ENCODE peak calls at places on chromosome 18, in five cellular contexts. J, V, R, G and P are unnamed samples. For H3K27me3, the result is how much of the 10 kb centered on the place peaks cover.

GRCh38 chr18:63088262-63088661 is 231.3 kb downstream of the BCL2 start:
- DNase-seq in J (no peak), V (no peak), R (no peak), G (no peak), P (no peak)

GRCh38 chr18:47858607-47859006 is 71.9 kb downstream of the SMAD2 start:
- DNase-seq in J (no peak), V (no peak), R (no peak), G (no peak), P (no peak)

GRCh38 chr18:69963196-69963595 is 15.5 kb upstream of the CD226 start:
- DNase-seq in J (no peak), V (no peak), R (no peak), G (no peak), P (no peak)

GRCh38 chr18:43158381-43158780 is 42.9 kb upstream of the RIT2 start:
- DNase-seq in J (no peak), V (no peak), R (no peak), G (no peak), P (no peak)

GRCh38 chr18:28541941-28542340 is 365.0 kb upstream of the CDH2 start:
- DNase-seq in J (no peak), V (no peak), R (no peak), G (no peak), P (no peak)

GRCh38 chr18:51107594-51108305 is 77.7 kb downstream of the SMAD4 start:
- DNase-seq in J (no peak), V (no peak), R (no peak), G (no peak), P (no peak)

GRCh38 chr18:22765889-22766288 is 167.2 kb upstream of the RBBP8 start:
- DNase-seq in J (no peak), V (no peak), R (no peak), G (no peak), P (no peak)

GRCh38 chr18:9011431-9011830 is 91.1 kb upstream of the NDUFV2 start:
- DNase-seq in J (no peak), V (no peak), R (no peak), G (no peak), P (no peak)

GRCh38 chr18:74126684-74127482 is 20.8 kb downstream of the FBXO15 start:
- DNase-seq in J (no peak), V (no peak), R (no peak), G (no peak), P (no peak)

GRCh38 chr18:46426311-46427047 is 230.5 kb downstream of the LOXHD1 start:
- DNase-seq in J (no peak), V (no peak), R (no peak), G (no peak), P (no peak)

GRCh38 chr18:48862678-48863270 is 88.0 kb downstream of the SMAD7 start:
- DNase-seq in J (peak), V (no peak), R (peak), G (no peak), P (peak)

GRCh38 chr18:1039421-1039820 is 134.8 kb downstream of the ADCYAP1 start:
- DNase-seq in J (no peak), V (no peak), R (no peak), G (no peak), P (no peak)

GRCh38 chr18:179499-179898 is 21.1 kb downstream of the USP14 start:
- DNase-seq in J (no peak), V (no peak), R (no peak), G (no peak), P (no peak)

GRCh38 chr18:74834424-74835309 is 237.0 kb downstream of the ZNF407 start:
- DNase-seq in J (no peak), V (no peak), R (no peak), G (no peak), P (no peak)

GRCh38 chr18:6781846-6782245 is 52.3 kb downstream of the ARHGAP28 start:
- DNase-seq in J (no peak), V (no peak), R (no peak), G (no peak), P (no peak)

GRCh38 chr18:72206814-72207213 is 337.3 kb downstream of the CBLN2 start:
- DNase-seq in J (no peak), V (no peak), R (no peak), G (no peak), P (no peak)

GRCh38 chr18:26383454-26384270 is 157.4 kb downstream of the TAF4B start:
- DNase-seq in J (no peak), V (no peak), R (no peak), G (no peak), P (no peak)

GRCh38 chr18:77047803-77048419 is 84.7 kb downstream of the MBP start:
- DNase-seq in J (no peak), V (no peak), R (no peak), G (no peak), P (no peak)

GRCh38 chr18:77046409-77046808 is 86.2 kb downstream of the MBP start:
- DNase-seq in J (no peak), V (no peak), R (no peak), G (no peak), P (no peak)

GRCh38 chr18:77045682-77046081 is 86.9 kb downstream of the MBP start:
- DNase-seq in J (no peak), V (no peak), R (no peak), G (no peak), P (no peak)

GRCh38 chr18:77044866-77045664 is 87.5 kb downstream of the MBP start:
- DNase-seq in J (no peak), V (no peak), R (no peak), G (no peak), P (no peak)

DNA sequence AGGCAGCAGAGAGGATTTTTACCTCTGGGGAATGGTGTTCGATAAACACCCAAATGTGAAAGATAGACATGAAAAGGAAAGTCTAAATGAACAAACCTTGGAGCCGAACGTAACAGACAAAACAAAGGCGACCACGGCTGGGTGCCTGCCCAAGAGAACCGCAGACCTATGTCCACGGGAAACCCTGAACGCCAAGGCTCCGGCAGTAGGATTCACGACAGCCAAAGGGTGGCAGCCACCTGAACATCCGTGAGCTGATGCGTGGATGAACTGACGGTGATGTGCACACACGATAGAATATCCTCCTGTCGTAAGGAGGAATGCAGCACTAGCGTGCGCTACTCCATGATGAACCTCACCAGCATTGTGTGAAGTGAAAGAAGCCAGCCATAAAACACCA is 85.6 kb downstream of the MBP start:
- DNase-seq in J (no peak), V (no peak), R (no peak), G (no peak), P (no peak)
- H3K27ac ChIP-seq in J (no peak), V (no peak), R (no peak), G (no peak), P (no peak)

GRCh38 chr18:79779700-79780190 is 18.0 kb upstream of the KCNG2 start:
- DNase-seq in J (peak), V (no peak), R (no peak), G (peak), P (no peak)
- H3K27me3 ChIP-seq in J (under half), V (half or more), R (under half), G (under half), P (under half)

DNA sequence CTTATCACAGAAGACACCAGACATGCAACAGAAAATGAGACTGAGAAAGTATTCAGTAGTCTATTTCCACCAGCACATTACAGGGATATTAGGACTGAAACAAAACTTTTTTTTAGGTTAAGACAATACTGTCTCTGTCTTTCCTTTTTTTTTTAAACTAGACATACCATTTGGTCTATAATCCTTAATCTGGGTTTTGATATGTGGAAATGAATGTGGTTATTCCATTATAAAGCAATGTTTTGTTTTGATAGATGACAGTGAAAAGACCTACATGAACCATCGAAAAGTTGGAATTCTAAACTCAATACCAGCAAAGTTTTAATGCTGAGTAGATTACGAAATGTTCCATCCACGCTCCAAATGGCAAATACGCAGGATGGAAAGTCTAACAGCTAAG is 123.4 kb downstream of the TCF4 start:
- DNase-seq in J (no peak), V (no peak), R (no peak), G (no peak), P (no peak)
- H3K27ac ChIP-seq in J (no peak), V (peak), R (peak), G (no peak), P (no peak)

GRCh38 chr18:78982186-78982585 is 2.6 kb downstream of the SALL3 start:
- DNase-seq in J (no peak), V (no peak), R (no peak), G (no peak), P (no peak)
- H3K27me3 ChIP-seq in J (under half), V (half or more), R (half or more), G (half or more), P (under half)

GRCh38 chr18:24051256-24051947 is 36.8 kb downstream of the TTC39C start:
- DNase-seq in J (no peak), V (no peak), R (no peak), G (no peak), P (no peak)

GRCh38 chr18:24053211-24053610 is 38.7 kb downstream of the TTC39C start:
- DNase-seq in J (no peak), V (no peak), R (no peak), G (no peak), P (no peak)

GRCh38 chr18:24049142-24049541 is 34.6 kb downstream of the TTC39C start:
- DNase-seq in J (no peak), V (no peak), R (no peak), G (no peak), P (no peak)

GRCh38 chr18:24052053-24052452 is 37.5 kb downstream of the TTC39C start:
- DNase-seq in J (no peak), V (no peak), R (no peak), G (no peak), P (no peak)

DNA sequence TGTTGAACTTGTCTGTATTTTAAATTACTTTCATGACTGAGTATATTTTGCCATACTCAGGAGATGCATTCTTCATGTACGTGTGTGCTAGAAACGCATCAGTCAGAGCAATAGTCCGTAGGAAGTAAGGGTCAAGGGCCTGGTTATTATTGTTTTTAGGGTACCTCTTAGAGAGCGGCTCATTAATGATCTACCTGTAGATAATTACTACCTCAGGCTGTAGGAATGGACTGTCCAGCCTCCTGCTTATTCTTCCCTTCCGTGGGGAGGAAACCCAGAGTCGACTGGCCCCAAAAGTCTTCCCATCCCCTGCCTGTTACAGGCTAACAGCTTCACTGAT is 36.3 kb downstream of the TTC39C start:
- DNase-seq in J (no peak), V (no peak), R (no peak), G (no peak), P (no peak)
- H3K27ac ChIP-seq in J (peak), V (no peak), R (no peak), G (no peak), P (no peak)